ENCODE peak calls at places on chromosome 1, in six cellular contexts. K is neural crest cell; G is stimulated activated CD4-positive, alpha-beta T cell treated with anti-CD3 and anti-CD28 coated beads, TNF-alpha, amount 100 ng/mL, for 4 hours; D is CD4-positive, alpha-beta T cell; X is ureter; P is iPS-NIHi11. R is an unnamed sample.

GRCh38 chr1:7086106-7086505 is 300.9 kb downstream of the CAMTA1 start:
- DNase-seq in K (no peak), G (no peak), D (no peak), X (no peak), P (no peak), R (no peak)

GRCh38 chr1:205942631-205943159 is 561 bp downstream of the SLC26A9 start:
- DNase-seq in K (no peak), G (no peak), D (no peak), X (no peak), P (no peak), R (no peak)

GRCh38 chr1:76267631-76268030 is 193.1 kb downstream of the ST6GALNAC3 start:
- DNase-seq in K (no peak), G (no peak), D (no peak), X (no peak), P (no peak), R (no peak)

GRCh38 chr1:176187001-176187400 is 20.1 kb downstream of the COP1 start:
- DNase-seq in K (no peak), G (no peak), D (no peak), X (no peak), P (no peak), R (no peak)

GRCh38 chr1:183571678-183572268 is 18.5 kb downstream of the NCF2 start:
- DNase-seq in K (no peak), G (no peak), D (no peak), X (no peak), P (no peak), R (no peak)

GRCh38 chr1:15858672-15859372 is 11.3 kb downstream of the SPEN start:
- DNase-seq in K (no peak), G (no peak), D (no peak), X (no peak), P (no peak), R (no peak)

GRCh38 chr1:64097859-64098258 is 105.6 kb upstream of the UBE2U start:
- DNase-seq in K (no peak), G (no peak), D (no peak), X (no peak), P (no peak), R (no peak)

GRCh38 chr1:204307334-204307883 is 52.3 kb downstream of the PLEKHA6 start:
- DNase-seq in K (no peak), G (no peak), D (no peak), X (no peak), P (peak), R (no peak)

GRCh38 chr1:3999941-4000735 is 100.1 kb upstream of the C1orf174 start:
- DNase-seq in K (no peak), G (no peak), D (no peak), X (no peak), P (no peak), R (no peak)

GRCh38 chr1:109089242-109090015 is 1.1 kb upstream of the TMEM167B start:
- DNase-seq in K (peak), G (no peak), D (no peak), X (no peak), P (peak), R (no peak)

GRCh38 chr1:57659804-57660203 is 235.9 kb upstream of the DAB1 start:
- DNase-seq in K (no peak), G (no peak), D (no peak), X (no peak), P (no peak), R (no peak)

GRCh38 chr1:11567244-11568065 is 86.8 kb downstream of the FBXO2 start:
- DNase-seq in K (no peak), G (no peak), D (no peak), X (no peak), P (no peak), R (no peak)